ENCODE peak calls at places on chromosome 16, in six cellular contexts. One of them, this sample, is unnamed.

GRCh38 chr16:86866986-86867722 is 288.8 kb downstream of the FOXL1 start:
- DNase-seq in SK-N-SH: no peak
- DNase-seq in H1: no peak
- DNase-seq in K562: no peak
- DNase-seq in GM12878: no peak
- DNase-seq in HepG2: no peak
- DNase-seq in this sample: no peak

GRCh38 chr16:68000450-68000849 is 1.2 kb upstream of the DPEP2 start:
- DNase-seq in SK-N-SH: no peak
- DNase-seq in H1: no peak
- DNase-seq in K562: no peak
- DNase-seq in GM12878: no peak
- DNase-seq in HepG2: no peak
- DNase-seq in this sample: no peak

GRCh38 chr16:53372942-53373871 is 61.1 kb upstream of the RBL2 start:
- DNase-seq in SK-N-SH: peak; percentile 53
- DNase-seq in H1: peak; percentile 87
- DNase-seq in K562: peak; percentile 28
- DNase-seq in GM12878: no peak
- DNase-seq in HepG2: no peak
- DNase-seq in this sample: peak; percentile 35

GRCh38 chr16:73066927-73067670 is 19.2 kb upstream of the ZFHX3 start:
- DNase-seq in SK-N-SH: no peak
- DNase-seq in H1: peak; percentile 65
- DNase-seq in K562: no peak
- DNase-seq in GM12878: no peak
- DNase-seq in HepG2: no peak
- DNase-seq in this sample: no peak

GRCh38 chr16:72858611-72859493 is 189.1 kb downstream of the ZFHX3 start:
- DNase-seq in SK-N-SH: peak; percentile 67
- DNase-seq in H1: no peak
- DNase-seq in K562: no peak
- DNase-seq in GM12878: no peak
- DNase-seq in HepG2: no peak
- DNase-seq in this sample: no peak

GRCh38 chr16:56950881-56951771 is 10.6 kb upstream of the CETP start:
- DNase-seq in SK-N-SH: peak; percentile 82
- DNase-seq in H1: peak; percentile 74
- DNase-seq in K562: peak; percentile 71
- DNase-seq in GM12878: no peak
- DNase-seq in HepG2: peak; percentile 61
- DNase-seq in this sample: no peak

GRCh38 chr16:22721497-22722100 is 92.4 kb upstream of the HS3ST2 start:
- DNase-seq in SK-N-SH: peak; percentile 68
- DNase-seq in H1: no peak
- DNase-seq in K562: no peak
- DNase-seq in GM12878: no peak
- DNase-seq in HepG2: no peak
- DNase-seq in this sample: no peak

GRCh38 chr16:21599994-21600773 is 807 bp downstream of the METTL9 start:
- DNase-seq in SK-N-SH: peak; percentile 23
- DNase-seq in H1: no peak
- DNase-seq in K562: peak; percentile 33
- DNase-seq in GM12878: peak; percentile 17
- DNase-seq in HepG2: peak; percentile 63
- DNase-seq in this sample: no peak

GRCh38 chr16:61471737-61472136 is 564.5 kb downstream of the CDH8 start:
- DNase-seq in SK-N-SH: no peak
- DNase-seq in H1: no peak
- DNase-seq in K562: no peak
- DNase-seq in GM12878: no peak
- DNase-seq in HepG2: no peak
- DNase-seq in this sample: no peak

GRCh38 chr16:51592013-51592501 is 441.0 kb upstream of the SALL1 start:
- DNase-seq in SK-N-SH: no peak
- DNase-seq in H1: no peak
- DNase-seq in K562: no peak
- DNase-seq in GM12878: no peak
- DNase-seq in HepG2: no peak
- DNase-seq in this sample: no peak

GRCh38 chr16:12092347-12092882 is 115.9 kb downstream of the SNX29 start:
- DNase-seq in SK-N-SH: no peak
- DNase-seq in H1: no peak
- DNase-seq in K562: no peak
- DNase-seq in GM12878: no peak
- DNase-seq in HepG2: peak; percentile 38
- DNase-seq in this sample: peak; percentile 7

GRCh38 chr16:57756424-57757325 is 21.1 kb downstream of the KATNB1 start:
- DNase-seq in SK-N-SH: no peak
- DNase-seq in H1: peak; percentile 41
- DNase-seq in K562: no peak
- DNase-seq in GM12878: no peak
- DNase-seq in HepG2: no peak
- DNase-seq in this sample: no peak

GRCh38 chr16:10145636-10146035 is 36.6 kb downstream of the GRIN2A start:
- DNase-seq in SK-N-SH: no peak
- DNase-seq in H1: no peak
- DNase-seq in K562: no peak
- DNase-seq in GM12878: no peak
- DNase-seq in HepG2: no peak
- DNase-seq in this sample: no peak

GRCh38 chr16:27374231-27374793 is 27.7 kb upstream of the IL21R start:
- DNase-seq in SK-N-SH: no peak
- DNase-seq in H1: no peak
- DNase-seq in K562: no peak
- DNase-seq in GM12878: peak; percentile 80
- DNase-seq in HepG2: no peak
- DNase-seq in this sample: no peak

GRCh38 chr16:28597692-28598261 is 927 bp upstream of the SULT1A2 start:
- DNase-seq in SK-N-SH: no peak
- DNase-seq in H1: no peak
- DNase-seq in K562: peak; percentile 70
- DNase-seq in GM12878: no peak
- DNase-seq in HepG2: peak; percentile 91
- DNase-seq in this sample: no peak

GRCh38 chr16:29021471-29021870 is 36.6 kb downstream of the LAT start:
- DNase-seq in SK-N-SH: no peak
- DNase-seq in H1: no peak
- DNase-seq in K562: no peak
- DNase-seq in GM12878: no peak
- DNase-seq in HepG2: no peak
- DNase-seq in this sample: no peak

GRCh38 chr16:67563708-67564468 is 1.6 kb downstream of the CTCF start:
- DNase-seq in SK-N-SH: peak; percentile 16
- DNase-seq in H1: no peak
- DNase-seq in K562: no peak
- DNase-seq in GM12878: no peak
- DNase-seq in HepG2: peak; percentile 58
- DNase-seq in this sample: no peak

GRCh38 chr16:12157510-12158093 is 181.1 kb downstream of the SNX29 start:
- DNase-seq in SK-N-SH: no peak
- DNase-seq in H1: no peak
- DNase-seq in K562: no peak
- DNase-seq in GM12878: no peak
- DNase-seq in HepG2: peak; percentile 23
- DNase-seq in this sample: no peak

GRCh38 chr16:89693289-89693731 is 6.8 kb downstream of the CDK10 start:
- DNase-seq in SK-N-SH: no peak
- DNase-seq in H1: no peak
- DNase-seq in K562: no peak
- DNase-seq in GM12878: no peak
- DNase-seq in HepG2: no peak
- DNase-seq in this sample: no peak

GRCh38 chr16:25950586-25951201 is 258.9 kb downstream of the HS3ST4 start:
- DNase-seq in SK-N-SH: no peak
- DNase-seq in H1: peak; percentile 83
- DNase-seq in K562: no peak
- DNase-seq in GM12878: no peak
- DNase-seq in HepG2: no peak
- DNase-seq in this sample: no peak

GRCh38 chr16:57489229-57489628 is 2.9 kb upstream of the DOK4 start:
- DNase-seq in SK-N-SH: no peak
- DNase-seq in H1: no peak
- DNase-seq in K562: no peak
- DNase-seq in GM12878: no peak
- DNase-seq in HepG2: peak; percentile 50
- DNase-seq in this sample: no peak

GRCh38 chr16:66521951-66522771 is 27.8 kb downstream of the TK2 start:
- DNase-seq in SK-N-SH: no peak
- DNase-seq in H1: no peak
- DNase-seq in K562: peak; percentile 60
- DNase-seq in GM12878: peak; percentile 86
- DNase-seq in HepG2: no peak
- DNase-seq in this sample: peak; percentile 90

GRCh38 chr16:81545470-81546175 is 101.0 kb downstream of the CMIP start:
- DNase-seq in SK-N-SH: no peak
- DNase-seq in H1: no peak
- DNase-seq in K562: no peak
- DNase-seq in GM12878: no peak
- DNase-seq in HepG2: no peak
- DNase-seq in this sample: no peak

GRCh38 chr16:81544691-81545365 is 100.2 kb downstream of the CMIP start:
- DNase-seq in SK-N-SH: no peak
- DNase-seq in H1: no peak
- DNase-seq in K562: no peak
- DNase-seq in GM12878: no peak
- DNase-seq in HepG2: no peak
- DNase-seq in this sample: no peak

GRCh38 chr16:81544261-81544660 is 99.7 kb downstream of the CMIP start:
- DNase-seq in SK-N-SH: no peak
- DNase-seq in H1: no peak
- DNase-seq in K562: no peak
- DNase-seq in GM12878: no peak
- DNase-seq in HepG2: no peak
- DNase-seq in this sample: no peak

GRCh38 chr16:81542609-81543570 is 98.3 kb downstream of the CMIP start:
- DNase-seq in SK-N-SH: no peak
- DNase-seq in H1: no peak
- DNase-seq in K562: no peak
- DNase-seq in GM12878: no peak
- DNase-seq in HepG2: peak; percentile 92
- DNase-seq in this sample: no peak

GRCh38 chr16:81543571-81543970 is 99.0 kb downstream of the CMIP start:
- DNase-seq in SK-N-SH: no peak
- DNase-seq in H1: no peak
- DNase-seq in K562: no peak
- DNase-seq in GM12878: no peak
- DNase-seq in HepG2: no peak
- DNase-seq in this sample: no peak
- TF ChIP-seq YY1 in SK-N-SH: no peak
- TF ChIP-seq YY1 in H1: no peak
- TF ChIP-seq YY1 in K562: no peak
- TF ChIP-seq YY1 in GM12878: no peak
- TF ChIP-seq YY1 in HepG2: no peak
- TF ChIP-seq YY1 in this sample: no peak

GRCh38 chr16:88383401-88384221 is 852 bp downstream of the ZNF469 start:
- DNase-seq in SK-N-SH: peak; percentile 92
- DNase-seq in H1: no peak
- DNase-seq in K562: no peak
- DNase-seq in GM12878: no peak
- DNase-seq in HepG2: no peak
- DNase-seq in this sample: peak; percentile 28
- TF ChIP-seq CTCF in SK-N-SH: peak; percentile 69
- TF ChIP-seq CTCF in H1: no peak
- TF ChIP-seq CTCF in K562: peak; percentile 22
- TF ChIP-seq CTCF in GM12878: peak; percentile 10
- TF ChIP-seq CTCF in HepG2: peak; percentile 24
- TF ChIP-seq CTCF in this sample: peak; percentile 65

GRCh38 chr16:84754353-84754856 is 54.6 kb downstream of the USP10 start:
- DNase-seq in SK-N-SH: peak; percentile 62
- DNase-seq in H1: peak; percentile 76
- DNase-seq in K562: peak; percentile 78
- DNase-seq in GM12878: peak; percentile 78
- DNase-seq in HepG2: peak; percentile 83
- DNase-seq in this sample: peak; percentile 79

GRCh38 chr16:84752600-84752999 is 52.8 kb downstream of the USP10 start:
- DNase-seq in SK-N-SH: no peak
- DNase-seq in H1: no peak
- DNase-seq in K562: no peak
- DNase-seq in GM12878: no peak
- DNase-seq in HepG2: no peak
- DNase-seq in this sample: no peak

GRCh38 chr16:84751947-84752346 is 52.1 kb downstream of the USP10 start:
- DNase-seq in SK-N-SH: no peak
- DNase-seq in H1: peak; percentile 7
- DNase-seq in K562: no peak
- DNase-seq in GM12878: peak; percentile 70
- DNase-seq in HepG2: no peak
- DNase-seq in this sample: no peak

GRCh38 chr16:84755004-84755672 is 55.3 kb downstream of the USP10 start:
- DNase-seq in SK-N-SH: no peak
- DNase-seq in H1: no peak
- DNase-seq in K562: no peak
- DNase-seq in GM12878: no peak
- DNase-seq in HepG2: no peak
- DNase-seq in this sample: no peak

DNA sequence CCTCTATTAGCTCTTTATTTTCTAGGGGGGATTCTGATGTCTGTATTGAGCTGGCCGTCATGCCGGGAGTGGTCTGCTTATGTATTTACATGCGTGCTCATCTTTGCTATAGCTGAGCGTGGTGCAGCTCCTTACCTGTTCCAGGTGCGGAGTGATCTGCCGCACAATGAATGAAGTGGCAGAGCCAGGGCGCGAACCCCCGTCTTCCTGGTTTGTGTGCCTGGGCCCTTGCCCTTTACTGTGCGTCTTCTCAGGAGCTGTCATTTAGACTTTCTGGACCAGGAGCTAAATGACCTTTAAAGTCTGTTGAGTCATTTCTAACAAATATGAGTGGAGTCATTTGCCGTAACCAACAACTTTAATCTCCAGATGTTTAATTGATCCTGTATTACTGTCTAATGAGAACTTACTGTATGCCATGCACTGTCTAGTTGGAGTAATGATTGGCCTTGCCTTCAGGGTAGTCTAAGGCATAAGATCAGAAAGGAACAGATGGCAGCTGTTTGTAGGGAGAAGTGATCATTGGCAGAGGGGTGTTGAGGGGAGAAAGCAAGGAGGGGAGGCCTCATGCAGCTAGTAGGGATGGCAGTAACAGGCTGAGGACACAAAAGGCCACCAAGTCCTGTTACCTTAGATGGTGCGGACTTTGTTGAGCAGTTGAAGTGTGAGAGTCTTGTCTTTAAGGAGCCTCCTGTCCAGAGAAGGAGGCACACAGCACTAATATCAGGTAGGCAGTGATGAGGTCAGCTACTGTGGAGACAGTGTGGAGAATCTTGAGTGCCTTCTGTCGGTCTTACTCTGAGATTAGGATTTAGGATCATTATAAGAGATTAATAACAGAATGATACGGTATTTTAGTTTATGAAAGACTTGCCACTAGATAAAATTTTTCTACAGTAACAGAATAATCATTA is 53.9 kb downstream of the USP10 start:
- DNase-seq in SK-N-SH: no peak
- DNase-seq in H1: no peak
- DNase-seq in K562: no peak
- DNase-seq in GM12878: no peak
- DNase-seq in HepG2: no peak
- DNase-seq in this sample: no peak
- TF ChIP-seq YY1 in SK-N-SH: no peak
- TF ChIP-seq YY1 in H1: no peak
- TF ChIP-seq YY1 in K562: no peak
- TF ChIP-seq YY1 in GM12878: no peak
- TF ChIP-seq YY1 in HepG2: no peak
- TF ChIP-seq YY1 in this sample: no peak

GRCh38 chr16:54931041-54931756 is 534 bp downstream of the IRX5 start:
- DNase-seq in SK-N-SH: peak; percentile 75
- DNase-seq in H1: peak; percentile 75
- DNase-seq in K562: peak; percentile 21
- DNase-seq in GM12878: no peak
- DNase-seq in HepG2: no peak
- DNase-seq in this sample: no peak
- TF ChIP-seq CTCF in SK-N-SH: no peak
- TF ChIP-seq CTCF in H1: peak; percentile 6
- TF ChIP-seq CTCF in K562: no peak
- TF ChIP-seq CTCF in GM12878: no peak
- TF ChIP-seq CTCF in HepG2: no peak
- TF ChIP-seq CTCF in this sample: no peak